ENCODE peak calls at places on chromosomes 5 and 9, in nine cellular contexts. Y, C, Z, R, J, S, V, D and L are unnamed samples.

GRCh38 chr9:113558632-113559502 is 95.3 kb downstream of the RGS3 start:
- DNase-seq in Z (peak; percentile 99), V (peak; percentile 72), C (peak; percentile 80), S (no peak), J (peak; percentile 91), Y (peak; percentile 25), R (no peak), D (no peak), L (peak; percentile 89)

GRCh38 chr9:109314011-109314531 is 6.8 kb downstream of the EPB41L4B start:
- DNase-seq in D (no peak), Z (no peak), R (no peak), S (no peak), Y (no peak), C (no peak), V (no peak), J (no peak), L (no peak)

GRCh38 chr5:144209421-144209820 is 38.7 kb downstream of the KCTD16 start:
- DNase-seq in Y (no peak), D (no peak), R (no peak), C (no peak), Z (no peak), J (no peak), S (no peak), V (no peak), L (no peak)

GRCh38 chr5:87951661-87952060 is 317.0 kb downstream of the TMEM161B start:
- DNase-seq in S (no peak), Y (no peak), C (no peak), D (no peak), V (no peak), Z (no peak), J (no peak), R (no peak), L (no peak)

GRCh38 chr9:72526901-72527800 is 5.7 kb downstream of the TMC1 start:
- DNase-seq in S (peak; percentile 62), V (peak; percentile 90), Y (peak; percentile 57), C (peak; percentile 72), R (no peak), Z (peak; percentile 90), D (peak; percentile 73), J (peak; percentile 84), L (peak; percentile 61)

GRCh38 chr9:84152204-84152603 is 171.6 kb downstream of the RMI1 start:
- DNase-seq in R (no peak), S (no peak), V (no peak), Y (no peak), D (no peak), C (no peak), J (no peak), Z (no peak), L (no peak)

GRCh38 chr9:112174223-112174964 is 703 bp downstream of the SUSD1 start:
- DNase-seq in C (no peak), Z (peak; percentile 54), R (no peak), D (peak; percentile 57), Y (no peak), S (no peak), V (no peak), J (peak; percentile 95), L (peak; percentile 77)

GRCh38 chr9:72928042-72928507 is 24.8 kb downstream of the ALDH1A1 start:
- DNase-seq in Y (no peak), C (no peak), D (no peak), R (no peak), S (no peak), J (no peak), V (no peak), Z (no peak), L (no peak)

GRCh38 chr5:65742565-65743231 is 20.7 kb downstream of the NLN start:
- DNase-seq in Y (no peak), C (no peak), V (no peak), S (no peak), R (no peak), J (peak; percentile 73), Z (peak; percentile 22), D (no peak), L (no peak)

DNA sequence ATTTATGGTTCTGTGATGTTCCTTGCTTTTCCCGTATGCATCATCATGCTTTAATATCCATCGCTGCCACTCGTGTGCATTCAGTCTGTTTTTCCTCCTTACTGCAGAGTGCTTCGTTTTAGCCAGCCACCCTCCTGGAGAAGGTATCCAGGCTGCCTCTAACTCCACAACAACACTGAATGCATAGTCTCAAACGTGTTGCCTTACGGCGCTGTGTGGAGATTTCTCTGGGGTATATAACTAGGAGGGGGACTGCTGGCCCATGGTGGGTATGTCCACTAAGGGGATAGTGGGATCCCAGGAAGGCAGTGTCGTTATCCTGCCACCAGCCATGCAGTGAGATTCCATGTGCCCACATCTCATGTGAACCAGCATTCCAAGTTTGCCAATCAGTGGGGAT is 16.4 kb downstream of the BTNL9 start:
- DNase-seq in C (no peak), S (no peak), Z (no peak), J (peak; percentile 64), R (no peak), V (no peak), Y (no peak), D (no peak), L (no peak)
- H3K27me3 ChIP-seq in C (no peaks in the 10 kb centered on the region), S (peaks cover 38% of the 10 kb centered on the region), Z (peaks cover 66% of the 10 kb centered on the region), J (peaks cover 92% of the 10 kb centered on the region), R (peaks cover 5% of the 10 kb centered on the region), V (no peaks in the 10 kb centered on the region), Y (no peaks in the 10 kb centered on the region), D (peaks cover 25% of the 10 kb centered on the region), L (peaks cover 99% of the 10 kb centered on the region)

GRCh38 chr9:121750715-121751623 is 99.5 kb downstream of the DAB2IP start:
- DNase-seq in D (no peak), S (no peak), C (no peak), Z (no peak), R (no peak), V (no peak), J (no peak), Y (no peak), L (no peak)
- H3K4me1 ChIP-seq in D (peaks cover 12% of the 10 kb centered on the region), S (peaks cover 9% of the 10 kb centered on the region), C (peaks cover 100% of the 10 kb centered on the region), Z (peaks cover 72% of the 10 kb centered on the region), R (peaks cover 54% of the 10 kb centered on the region), V (peaks cover 61% of the 10 kb centered on the region), J (peaks cover 20% of the 10 kb centered on the region), Y (peaks cover 88% of the 10 kb centered on the region), L (peaks cover 100% of the 10 kb centered on the region)

GRCh38 chr5:1013238-1013947 is 4.8 kb downstream of the NKD2 start:
- DNase-seq in Z (no peak), C (no peak), D (no peak), S (no peak), J (peak; percentile 79), R (no peak), V (no peak), Y (no peak), L (peak; percentile 7)
- H3K27me3 ChIP-seq in Z (peaks cover 27% of the 10 kb centered on the region), C (no peaks in the 10 kb centered on the region), D (peaks cover 21% of the 10 kb centered on the region), S (peaks cover 7% of the 10 kb centered on the region), J (peaks cover 24% of the 10 kb centered on the region), R (no peaks in the 10 kb centered on the region), V (peaks cover 9% of the 10 kb centered on the region), Y (peaks cover 2% of the 10 kb centered on the region), L (peaks cover 20% of the 10 kb centered on the region)

GRCh38 chr9:69674741-69675438 is 2.7 kb upstream of the APBA1 start:
- DNase-seq in Z (no peak), D (no peak), S (no peak), R (no peak), V (no peak), Y (no peak), C (no peak), J (peak; percentile 71), L (no peak)
- H3K4me1 ChIP-seq in Z (no peaks in the 10 kb centered on the region), D (peaks cover 11% of the 10 kb centered on the region), S (peaks cover 4% of the 10 kb centered on the region), R (peaks cover 13% of the 10 kb centered on the region), V (no peaks in the 10 kb centered on the region), Y (peaks cover 6% of the 10 kb centered on the region), C (peaks cover 24% of the 10 kb centered on the region), J (peaks cover 24% of the 10 kb centered on the region), L (peaks cover 30% of the 10 kb centered on the region)

DNA sequence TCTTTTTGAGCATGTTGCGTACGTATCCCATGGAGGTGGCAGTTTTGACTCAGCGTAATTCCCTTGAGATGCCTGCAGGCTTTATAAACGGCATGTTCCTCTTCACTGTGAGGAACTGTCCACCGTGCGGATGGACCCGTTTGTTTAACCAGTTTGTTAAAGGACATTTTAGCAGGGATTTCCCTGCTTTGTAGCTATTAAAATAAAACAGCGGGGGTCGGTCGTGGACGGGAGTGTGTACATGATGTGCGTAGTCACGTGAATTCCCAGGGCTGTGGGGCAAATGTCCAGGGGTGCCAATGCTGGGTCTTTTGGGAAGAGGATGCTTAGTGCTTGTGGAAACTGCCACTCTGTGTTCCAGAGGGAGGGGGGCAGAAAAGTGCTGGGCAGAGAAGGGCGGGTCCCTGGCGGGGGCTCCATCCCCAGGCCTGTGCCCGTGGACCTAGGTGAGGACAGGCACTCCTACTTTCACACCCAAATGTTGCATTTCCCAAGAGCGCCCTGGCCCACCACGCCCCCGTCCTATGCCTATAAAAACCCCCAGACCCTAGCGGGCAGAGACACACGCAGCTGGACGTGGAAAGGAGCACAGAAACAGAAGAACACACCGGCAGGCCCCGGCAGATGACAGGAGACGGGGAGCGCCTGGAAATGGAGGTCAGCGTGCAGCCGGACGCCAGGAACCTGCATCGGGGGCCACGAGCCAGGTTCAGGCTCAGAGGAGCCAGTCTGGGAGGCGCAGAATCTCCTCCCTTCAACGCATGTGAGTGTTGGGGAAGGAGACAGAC is 4.0 kb upstream of the TERT start:
- DNase-seq in D (no peak), V (no peak), R (no peak), J (no peak), Y (no peak), Z (no peak), C (no peak), S (no peak), L (no peak)
- H3K27me3 ChIP-seq in D (no peaks in the 10 kb centered on the region), V (no peaks in the 10 kb centered on the region), R (no peaks in the 10 kb centered on the region), J (peaks cover 25% of the 10 kb centered on the region), Y (no peaks in the 10 kb centered on the region), Z (peaks cover 21% of the 10 kb centered on the region), C (no peaks in the 10 kb centered on the region), S (peaks cover 3% of the 10 kb centered on the region), L (peaks cover 32% of the 10 kb centered on the region)

GRCh38 chr5:126683912-126684311 is 83.2 kb downstream of the PHAX start:
- DNase-seq in V (no peak), Y (no peak), Z (no peak), J (no peak), D (no peak), R (no peak), C (no peak), S (no peak), L (no peak)
- H3K4me1 ChIP-seq in V (no peaks in the 10 kb centered on the region), Y (no peaks in the 10 kb centered on the region), Z (no peaks in the 10 kb centered on the region), J (peaks cover 9% of the 10 kb centered on the region), D (no peaks in the 10 kb centered on the region), R (no peaks in the 10 kb centered on the region), C (no peaks in the 10 kb centered on the region), S (no peaks in the 10 kb centered on the region), L (no peaks in the 10 kb centered on the region)

GRCh38 chr5:1887400-1888360 is 5.0 kb upstream of the IRX4 start:
- DNase-seq in R (no peak), D (no peak), J (peak; percentile 78), Z (no peak), Y (no peak), S (no peak), V (no peak), C (no peak), L (no peak)

GRCh38 chr5:1890296-1890695 is 7.6 kb upstream of the IRX4 start:
- DNase-seq in V (no peak), R (no peak), Z (no peak), Y (no peak), C (no peak), S (no peak), J (no peak), D (no peak), L (no peak)

GRCh38 chr5:1888541-1889251 is 6.0 kb upstream of the IRX4 start:
- DNase-seq in J (peak; percentile 76), S (no peak), D (no peak), C (no peak), V (no peak), R (no peak), Y (no peak), Z (no peak), L (no peak)

GRCh38 chr5:1891391-1891790 is 8.7 kb upstream of the IRX4 start:
- DNase-seq in Z (no peak), D (no peak), Y (no peak), S (no peak), C (no peak), J (no peak), V (no peak), R (no peak), L (no peak)

GRCh38 chr5:1889321-1890065 is 6.8 kb upstream of the IRX4 start:
- DNase-seq in J (peak; percentile 86), D (no peak), C (no peak), S (no peak), R (no peak), Y (no peak), Z (no peak), V (no peak), L (no peak)
- H3K27me3 ChIP-seq in J (peaks cover 23% of the 10 kb centered on the region), D (peaks cover under 1% of the 10 kb centered on the region), C (no peaks in the 10 kb centered on the region), S (peaks cover 30% of the 10 kb centered on the region), R (peaks cover 15% of the 10 kb centered on the region), Y (no peaks in the 10 kb centered on the region), Z (peaks cover 52% of the 10 kb centered on the region), V (no peaks in the 10 kb centered on the region), L (peaks cover 68% of the 10 kb centered on the region)